ENCODE peak calls at places on chromosome 15, in ten cellular contexts. B is midbrain; P is hepatic stellate cell; T is GM23338; O is IMR-90; K is T-helper 17 cell; F is T-helper 9 cell; Z is stimulated activated CD8-positive, alpha-beta memory T cell treated with anti-CD3 and anti-CD28 coated beads, Interleukin-7, amount 100 ng/mL, for 48 hours; G is Ammon's horn; S is HuH-7.5. C is an unnamed sample.

GRCh38 chr15:79381593-79381992 is 50.5 kb upstream of the MINAR1 start:
- DNase-seq in B (no peak), P (no peak), T (no peak), O (no peak), K (no peak), F (no peak), Z (no peak), G (no peak), S (peak), C (no peak)

GRCh38 chr15:75171408-75171807 is 30.3 kb upstream of the C15orf39 start:
- DNase-seq in B (no peak), P (peak), T (no peak), O (peak), K (no peak), F (no peak), Z (peak), G (no peak), S (no peak), C (no peak)

GRCh38 chr15:51076898-51077564 is 17.7 kb downstream of the TNFAIP8L3 start:
- DNase-seq in B (no peak), P (no peak), T (peak), O (no peak), K (no peak), F (no peak), Z (no peak), G (no peak), S (no peak), C (no peak)

GRCh38 chr15:64808785-64809453 is 16.5 kb downstream of the PIF1 start:
- DNase-seq in B (no peak), P (no peak), T (peak), O (no peak), K (no peak), F (no peak), Z (no peak), G (no peak), S (no peak), C (no peak)

GRCh38 chr15:39102431-39102830 is 478.4 kb upstream of the THBS1 start:
- DNase-seq in B (no peak), P (no peak), T (no peak), O (no peak), K (no peak), F (no peak), Z (no peak), G (no peak), S (no peak), C (no peak)

GRCh38 chr15:31200735-31201151 is 99.2 kb upstream of the TRPM1 start:
- DNase-seq in B (no peak), P (peak), T (peak), O (peak), K (peak), F (peak), Z (no peak), G (peak), S (peak), C (peak)

GRCh38 chr15:48962662-48963523 is 826 bp downstream of the SHC4 start:
- DNase-seq in B (peak), P (no peak), T (peak), O (peak), K (no peak), F (no peak), Z (no peak), G (peak), S (no peak), C (peak)

GRCh38 chr15:48644827-48645557 is 517 bp downstream of the FBN1 start:
- DNase-seq in B (peak), P (peak), T (peak), O (peak), K (no peak), F (no peak), Z (no peak), G (peak), S (peak), C (no peak)